ENCODE peak calls at places on chromosome 7, in five cellular contexts. B is prostate gland, S is IMR-90, P is stomach, E is Peyer's patch. Q is an unnamed sample. For H3K4me1, the result is how much of the 10 kb centered on the place peaks cover.

GRCh38 chr7:16402084-16402483 is 19.3 kb downstream of the CRPPA start:
- DNase-seq in B (no peak), S (no peak), P (no peak), E (no peak), Q (no peak)

GRCh38 chr7:144256112-144256511 is 8.5 kb downstream of the OR2A7 start:
- DNase-seq in B (no peak), S (no peak), P (no peak), E (no peak), Q (no peak)

GRCh38 chr7:118777308-118777707 is 552.8 kb downstream of the ANKRD7 start:
- DNase-seq in B (no peak), S (no peak), P (no peak), E (no peak), Q (no peak)

GRCh38 chr7:43170571-43170970 is 58.1 kb downstream of the HECW1 start:
- DNase-seq in B (no peak), S (no peak), P (no peak), E (no peak), Q (no peak)

GRCh38 chr7:139776486-139777303 is 1.1 kb downstream of the HIPK2 start:
- DNase-seq in B (peak), S (peak), P (no peak), E (peak), Q (no peak)

GRCh38 chr7:1231214-1232102 is 1.2 kb upstream of the UNCX start:
- DNase-seq in B (no peak), S (no peak), P (no peak), E (no peak), Q (no peak)

GRCh38 chr7:47183896-47184629 is 397.8 kb downstream of the TNS3 start:
- DNase-seq in B (no peak), S (no peak), P (no peak), E (no peak), Q (no peak)

GRCh38 chr7:47534322-47535032 is 47.4 kb downstream of the TNS3 start:
- DNase-seq in B (no peak), S (no peak), P (no peak), E (no peak), Q (no peak)

GRCh38 chr7:109901916-109902315 is 1189.0 kb upstream of the LRRN3 start:
- DNase-seq in B (no peak), S (peak), P (no peak), E (no peak), Q (no peak)

GRCh38 chr7:157821959-157822687 is 485.3 kb downstream of the DNAJB6 start:
- DNase-seq in B (no peak), S (no peak), P (no peak), E (no peak), Q (no peak)

GRCh38 chr7:91352091-91352490 is 87.9 kb downstream of the FZD1 start:
- DNase-seq in B (no peak), S (no peak), P (no peak), E (no peak), Q (no peak)

GRCh38 chr7:135827391-135827790 is 78.8 kb upstream of the FAM180A start:
- DNase-seq in B (no peak), S (no peak), P (no peak), E (no peak), Q (no peak)

GRCh38 chr7:4040031-4040928 is 641.8 kb upstream of the FOXK1 start:
- DNase-seq in B (no peak), S (no peak), P (no peak), E (no peak), Q (no peak)

GRCh38 chr7:91850455-91850854 is 30.0 kb downstream of the MTERF1 start:
- DNase-seq in B (no peak), S (peak), P (no peak), E (no peak), Q (no peak)

GRCh38 chr7:113730309-113730955 is 188.4 kb downstream of the PPP1R3A start:
- DNase-seq in B (no peak), S (peak), P (no peak), E (no peak), Q (no peak)

GRCh38 chr7:738241-738640 is 11.2 kb upstream of the PRKAR1B start:
- DNase-seq in B (no peak), S (no peak), P (no peak), E (no peak), Q (no peak)

GRCh38 chr7:22821702-22822485 is 755 bp downstream of the TOMM7 start:
- DNase-seq in B (no peak), S (no peak), P (no peak), E (peak), Q (no peak)

GRCh38 chr7:116534790-116535189 is 10.0 kb downstream of the CAV1 start:
- DNase-seq in B (no peak), S (no peak), P (no peak), E (no peak), Q (no peak)
- H3K4me1 ChIP-seq in B (under half), S (under half), P (under half), E (under half), Q (under half)

GRCh38 chr7:38311329-38311937 is 38.0 kb upstream of the TARP start:
- DNase-seq in B (no peak), S (no peak), P (no peak), E (peak), Q (no peak)
- TF ChIP-seq POLR2A in B (no peak), S (no peak), P (no peak), E (no peak), Q (no peak)

DNA sequence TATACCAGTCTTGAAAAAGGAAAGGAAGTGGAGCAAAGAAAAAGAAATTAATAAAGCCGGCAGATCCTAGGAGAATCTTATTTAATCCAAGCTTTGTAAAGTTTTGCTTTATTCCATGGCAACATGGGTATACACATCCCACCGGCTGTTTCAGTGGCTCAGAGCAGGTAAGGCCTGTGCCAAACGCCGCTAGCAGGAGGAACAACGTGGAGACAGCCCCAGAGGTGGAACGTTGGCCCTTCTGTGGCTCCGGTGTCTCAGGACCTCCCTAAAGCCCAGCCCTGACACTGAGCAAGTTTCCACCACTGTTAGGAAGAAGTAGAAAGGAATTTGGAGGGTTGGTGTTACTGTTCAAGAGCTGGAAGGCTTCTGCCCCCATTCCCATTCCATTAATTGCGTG is 52.0 kb downstream of the EGFR start:
- DNase-seq in B (no peak), S (no peak), P (no peak), E (no peak), Q (no peak)
- H3K4me1 ChIP-seq in B (under half), S (under half), P (half or more), E (under half), Q (half or more)

DNA sequence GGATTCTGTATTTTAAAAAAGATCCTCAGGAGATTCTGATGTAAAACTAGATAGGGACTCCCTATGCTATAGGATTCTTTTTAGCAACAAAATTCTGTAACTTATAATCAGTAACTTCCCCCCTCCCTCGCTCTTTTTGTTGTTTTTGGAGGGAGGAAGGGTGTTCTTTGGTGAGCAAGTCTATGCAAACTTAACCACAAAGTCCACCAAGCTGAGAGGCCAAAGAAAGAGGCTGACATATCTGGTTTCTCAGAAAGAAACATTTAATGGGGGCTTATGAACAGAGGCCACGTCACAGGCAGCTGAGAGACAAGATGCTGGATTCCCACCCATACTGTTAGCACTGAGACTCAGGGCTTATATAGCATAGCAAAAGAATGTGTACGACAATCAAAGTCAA is 14.3 kb upstream of the ABCB5 start:
- DNase-seq in B (no peak), S (no peak), P (no peak), E (no peak), Q (no peak)
- TF ChIP-seq POLR2A in B (no peak), S (no peak), P (no peak), E (no peak), Q (no peak)

GRCh38 chr7:150368098-150368883 is at the start of gene REPIN1:
- DNase-seq in B (peak), S (peak), P (peak), E (peak), Q (peak)

GRCh38 chr7:150367677-150368097 is 935 bp upstream of the REPIN1 start:
- DNase-seq in B (no peak), S (peak), P (no peak), E (no peak), Q (no peak)

GRCh38 chr7:150365673-150366398 is 2.8 kb upstream of the REPIN1 start:
- DNase-seq in B (no peak), S (no peak), P (no peak), E (no peak), Q (no peak)

GRCh38 chr7:150368884-150369739 is 490 bp downstream of the REPIN1 start:
- DNase-seq in B (peak), S (peak), P (peak), E (peak), Q (no peak)

DNA sequence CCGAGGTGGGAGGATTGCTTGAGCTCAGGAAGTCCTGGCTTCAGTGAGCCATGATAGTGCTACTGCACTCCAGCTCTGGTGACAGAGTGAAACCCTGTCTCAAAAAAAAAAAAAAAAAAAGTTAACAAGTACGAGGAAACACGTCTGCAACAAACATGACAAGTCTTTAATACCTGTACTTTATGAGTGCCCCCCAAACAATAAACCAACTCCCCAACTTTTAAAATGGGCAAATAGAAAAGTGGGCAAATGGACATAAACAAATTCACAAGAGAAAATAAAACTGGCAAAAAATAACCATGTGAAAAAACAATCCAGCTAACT is 1.5 kb upstream of the REPIN1 start:
- DNase-seq in B (no peak), S (no peak), P (no peak), E (no peak), Q (no peak)
- H3K4me1 ChIP-seq in B (under half), S (under half), P (under half), E (under half), Q (under half)

DNA sequence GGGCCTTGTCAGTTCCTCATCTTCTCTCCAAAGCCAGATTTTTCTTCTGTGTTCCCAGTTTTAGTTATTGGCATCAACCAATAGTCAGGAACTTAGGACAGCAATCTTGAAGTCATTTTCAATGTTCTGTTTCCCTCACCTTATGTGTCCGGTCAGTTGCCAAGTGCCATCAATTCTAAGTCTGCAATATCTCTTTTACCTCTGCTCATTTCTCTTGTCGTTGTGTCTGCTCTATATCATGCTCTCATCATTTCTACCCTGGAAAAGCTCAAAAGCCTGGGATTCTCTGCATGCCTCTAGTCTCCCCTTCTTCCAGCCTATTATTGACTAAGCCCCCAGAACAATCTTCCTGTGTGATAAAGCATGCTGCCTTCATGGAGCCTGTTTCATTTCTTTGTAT is 145.3 kb downstream of the PPP1R9A start:
- DNase-seq in B (no peak), S (no peak), P (no peak), E (no peak), Q (no peak)
- TF ChIP-seq POLR2A in B (no peak), S (no peak), P (no peak), E (no peak), Q (no peak)

GRCh38 chr7:98286701-98287485 is 5.4 kb downstream of the BRI3 start:
- DNase-seq in B (no peak), S (no peak), P (peak), E (no peak), Q (no peak)

GRCh38 chr7:98285132-98286092 is 3.9 kb downstream of the BRI3 start:
- DNase-seq in B (no peak), S (no peak), P (no peak), E (no peak), Q (no peak)

GRCh38 chr7:98287486-98287959 is 6.0 kb downstream of the BRI3 start:
- DNase-seq in B (peak), S (no peak), P (peak), E (no peak), Q (no peak)

GRCh38 chr7:98284335-98285036 is 3.0 kb downstream of the BRI3 start:
- DNase-seq in B (peak), S (peak), P (peak), E (no peak), Q (no peak)

DNA sequence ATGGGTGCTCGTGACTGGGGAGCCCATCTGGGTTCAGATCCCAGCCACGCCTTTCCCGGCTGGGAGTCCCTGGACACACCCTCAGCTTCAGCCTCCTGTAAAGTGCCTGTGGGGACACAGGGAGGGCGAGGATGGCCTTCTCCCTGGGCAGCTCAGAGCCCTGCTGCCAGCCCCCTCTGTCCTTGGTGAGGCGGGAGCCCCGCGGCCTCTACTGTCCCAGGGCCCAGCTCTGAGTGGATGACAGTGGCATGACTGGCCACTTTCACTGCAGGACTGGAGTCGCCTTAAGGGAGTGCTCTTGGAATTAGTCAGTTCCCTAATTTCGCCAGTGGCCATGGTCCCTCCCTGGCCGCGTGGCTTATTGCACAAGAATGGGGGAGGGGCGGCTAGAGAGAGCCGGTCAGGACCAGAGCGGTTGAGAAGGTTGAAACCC is 4.6 kb downstream of the BRI3 start:
- DNase-seq in B (no peak), S (peak), P (peak), E (peak), Q (peak)
- H3K4me1 ChIP-seq in B (under half), S (under half), P (half or more), E (under half), Q (half or more)